ENCODE peak calls at places on chromosomes 4 and X, in ten cellular contexts. Q is cardiac fibroblast; O is effector memory CD4-positive, alpha-beta T cell; R is heart left ventricle; Z is testis; X is HCT116; A is left ventricle myocardium inferior; J is cardiac muscle cell; T is skeletal muscle cell; E is WERI-Rb-1. U is an unnamed sample.

GRCh38 chrX:106783716-106784115 is 18.8 kb upstream of the TBC1D8B start:
- DNase-seq in Q (no peak), O (no peak), R (no peak), Z (no peak), X (no peak), A (no peak), J (no peak), T (no peak), E (no peak), U (no peak)

GRCh38 chr4:140635606-140636005 is 66.8 kb upstream of the UCP1 start:
- DNase-seq in Q (peak), O (no peak), R (peak), Z (peak), X (peak), A (peak), J (peak), T (no peak), E (no peak), U (peak)

GRCh38 chr4:102483120-102483519 is 18.0 kb upstream of the NFKB1 start:
- DNase-seq in Q (no peak), O (no peak), R (no peak), Z (no peak), X (no peak), A (no peak), J (no peak), T (no peak), E (no peak), U (peak)

GRCh38 chrX:126137899-126138298 is 28.2 kb downstream of the DCAF12L2 start:
- DNase-seq in Q (peak), O (no peak), R (no peak), Z (peak), X (no peak), A (no peak), J (no peak), T (no peak), E (no peak), U (no peak)

GRCh38 chr4:111399523-111400135 is 745.6 kb upstream of the FAM241A start:
- DNase-seq in Q (peak), O (no peak), R (peak), Z (no peak), X (no peak), A (no peak), J (no peak), T (peak), E (no peak), U (no peak)

GRCh38 chrX:74104356-74105065 is 199.5 kb upstream of the ZCCHC13 start:
- DNase-seq in Q (no peak), O (no peak), R (no peak), Z (no peak), X (peak), A (no peak), J (no peak), T (no peak), E (no peak), U (no peak)

GRCh38 chrX:11180571-11180970 is 69.4 kb downstream of the HCCS start:
- DNase-seq in Q (peak), O (no peak), R (no peak), Z (no peak), X (no peak), A (no peak), J (no peak), T (no peak), E (no peak), U (peak)

GRCh38 chr4:1045193-1045594 is 33.8 kb downstream of the FGFRL1 start:
- DNase-seq in Q (no peak), O (no peak), R (peak), Z (no peak), X (no peak), A (peak), J (no peak), T (no peak), E (no peak), U (peak)

GRCh38 chr4:177250056-177250696 is 59.5 kb upstream of the NEIL3 start:
- DNase-seq in Q (peak), O (peak), R (peak), Z (peak), X (peak), A (peak), J (peak), T (no peak), E (peak), U (peak)

GRCh38 chrX:124346064-124346876 is at the start of gene SH2D1A:
- DNase-seq in Q (no peak), O (no peak), R (no peak), Z (no peak), X (no peak), A (no peak), J (no peak), T (no peak), E (no peak), U (no peak)

GRCh38 chrX:154490021-154490413 is 412 bp downstream of the SLC10A3 start:
- DNase-seq in Q (peak), O (peak), R (peak), Z (peak), X (no peak), A (no peak), J (peak), T (no peak), E (no peak), U (no peak)

GRCh38 chr4:186936496-186937375 is 213.1 kb upstream of the FAT1 start:
- DNase-seq in Q (peak), O (no peak), R (no peak), Z (no peak), X (peak), A (no peak), J (peak), T (no peak), E (no peak), U (no peak)

GRCh38 chr4:154119317-154119716 is 330.4 kb upstream of the SFRP2 start:
- DNase-seq in Q (peak), O (no peak), R (no peak), Z (no peak), X (no peak), A (no peak), J (no peak), T (no peak), E (no peak), U (no peak)

GRCh38 chr4:53576676-53577372 is 14.5 kb downstream of the LNX1 start:
- DNase-seq in Q (peak), O (no peak), R (no peak), Z (no peak), X (no peak), A (no peak), J (peak), T (no peak), E (no peak), U (no peak)

GRCh38 chrX:110402091-110402854 is 43.6 kb downstream of the RTL9 start:
- DNase-seq in Q (peak), O (no peak), R (peak), Z (no peak), X (no peak), A (peak), J (peak), T (peak), E (no peak), U (no peak)

GRCh38 chrX:3962511-3963350 is 249.3 kb upstream of the PRKX start:
- DNase-seq in Q (peak), O (no peak), R (no peak), Z (no peak), X (no peak), A (no peak), J (peak), T (no peak), E (no peak), U (no peak)

GRCh38 chr4:52926575-52926974 is 64.5 kb downstream of the RASL11B start:
- DNase-seq in Q (no peak), O (no peak), R (no peak), Z (no peak), X (no peak), A (no peak), J (no peak), T (no peak), E (no peak), U (no peak)

GRCh38 chr4:10092481-10093272 is 23.9 kb downstream of the WDR1 start:
- DNase-seq in Q (no peak), O (no peak), R (peak), Z (no peak), X (no peak), A (peak), J (no peak), T (no peak), E (no peak), U (peak)

GRCh38 chr4:186161138-186161537 is 30.2 kb upstream of the CYP4V2 start:
- DNase-seq in Q (no peak), O (no peak), R (no peak), Z (no peak), X (no peak), A (no peak), J (no peak), T (no peak), E (no peak), U (no peak)

GRCh38 chr4:185566425-185566824 is 31.1 kb upstream of the PDLIM3 start:
- DNase-seq in Q (no peak), O (no peak), R (peak), Z (no peak), X (no peak), A (peak), J (peak), T (no peak), E (no peak), U (no peak)

GRCh38 chr4:149493492-149493891 is 322.2 kb downstream of the IQCM start:
- DNase-seq in Q (no peak), O (no peak), R (no peak), Z (no peak), X (no peak), A (no peak), J (no peak), T (no peak), E (no peak), U (no peak)

GRCh38 chrX:151694661-151695582 is at the start of gene PRRG3:
- DNase-seq in Q (no peak), O (no peak), R (no peak), Z (no peak), X (no peak), A (no peak), J (no peak), T (no peak), E (peak), U (no peak)

GRCh38 chrX:151970661-151971060 is 3.8 kb downstream of the GABRE start:
- DNase-seq in Q (peak), O (no peak), R (peak), Z (no peak), X (no peak), A (peak), J (peak), T (peak), E (no peak), U (peak)

GRCh38 chrX:48939417-48940228 is 17.8 kb downstream of the OTUD5 start:
- DNase-seq in Q (no peak), O (no peak), R (no peak), Z (no peak), X (no peak), A (no peak), J (no peak), T (no peak), E (no peak), U (no peak)

GRCh38 chrX:78125148-78125547 is 14.3 kb downstream of the TAF9B start:
- DNase-seq in Q (no peak), O (no peak), R (no peak), Z (no peak), X (no peak), A (no peak), J (no peak), T (no peak), E (no peak), U (no peak)

GRCh38 chrX:136106920-136107534 is 40.3 kb upstream of the FHL1 start:
- DNase-seq in Q (no peak), O (no peak), R (no peak), Z (no peak), X (no peak), A (no peak), J (no peak), T (no peak), E (no peak), U (no peak)

GRCh38 chr4:147780137-147780777 is 48.4 kb downstream of the ARHGAP10 start:
- DNase-seq in Q (no peak), O (no peak), R (peak), Z (no peak), X (no peak), A (peak), J (no peak), T (no peak), E (no peak), U (no peak)

GRCh38 chr4:15836362-15836761 is 58.2 kb downstream of the CD38 start:
- DNase-seq in Q (no peak), O (no peak), R (no peak), Z (no peak), X (peak), A (no peak), J (no peak), T (no peak), E (no peak), U (no peak)

GRCh38 chrX:105297041-105297440 is 76.5 kb upstream of the TEX13A start:
- DNase-seq in Q (peak), O (no peak), R (no peak), Z (no peak), X (no peak), A (no peak), J (no peak), T (no peak), E (no peak), U (no peak)

GRCh38 chr4:67725132-67725531 is 24.2 kb upstream of the UBA6 start:
- DNase-seq in Q (peak), O (no peak), R (no peak), Z (no peak), X (no peak), A (no peak), J (peak), T (peak), E (no peak), U (no peak)

GRCh38 chrX:69508610-69509009 is 4.5 kb downstream of the NALF2 start:
- DNase-seq in Q (no peak), O (no peak), R (no peak), Z (no peak), X (no peak), A (no peak), J (no peak), T (no peak), E (no peak), U (no peak)

GRCh38 chrX:120302434-120302833 is 8.8 kb downstream of the TMEM255A start:
- DNase-seq in Q (no peak), O (no peak), R (no peak), Z (no peak), X (no peak), A (no peak), J (no peak), T (no peak), E (no peak), U (peak)

GRCh38 chr4:72974694-72975487 is 94.6 kb downstream of the COX18 start:
- DNase-seq in Q (peak), O (no peak), R (no peak), Z (no peak), X (no peak), A (no peak), J (peak), T (no peak), E (no peak), U (no peak)

GRCh38 chr4:173181769-173182374 is 13.3 kb downstream of the GALNT7 start:
- DNase-seq in Q (peak), O (no peak), R (no peak), Z (no peak), X (peak), A (no peak), J (peak), T (no peak), E (no peak), U (no peak)

GRCh38 chrX:114344756-114345155 is 239.1 kb upstream of the HTR2C start:
- DNase-seq in Q (peak), O (no peak), R (no peak), Z (no peak), X (peak), A (no peak), J (peak), T (peak), E (no peak), U (no peak)

GRCh38 chr4:79211490-79211889 is 114.4 kb downstream of the NAA11 start:
- DNase-seq in Q (no peak), O (no peak), R (no peak), Z (no peak), X (no peak), A (no peak), J (no peak), T (no peak), E (peak), U (no peak)

GRCh38 chr4:101140228-101140627 is 207.1 kb downstream of the PPP3CA start:
- DNase-seq in Q (no peak), O (no peak), R (no peak), Z (no peak), X (no peak), A (no peak), J (no peak), T (no peak), E (peak), U (no peak)

GRCh38 chrX:3663576-3664290 is 49.7 kb downstream of the PRKX start:
- DNase-seq in Q (no peak), O (no peak), R (peak), Z (no peak), X (no peak), A (no peak), J (no peak), T (no peak), E (no peak), U (no peak)

GRCh38 chr4:136636155-136636554 is 896.1 kb downstream of the PCDH18 start:
- DNase-seq in Q (no peak), O (no peak), R (no peak), Z (no peak), X (no peak), A (no peak), J (no peak), T (no peak), E (no peak), U (no peak)

DNA sequence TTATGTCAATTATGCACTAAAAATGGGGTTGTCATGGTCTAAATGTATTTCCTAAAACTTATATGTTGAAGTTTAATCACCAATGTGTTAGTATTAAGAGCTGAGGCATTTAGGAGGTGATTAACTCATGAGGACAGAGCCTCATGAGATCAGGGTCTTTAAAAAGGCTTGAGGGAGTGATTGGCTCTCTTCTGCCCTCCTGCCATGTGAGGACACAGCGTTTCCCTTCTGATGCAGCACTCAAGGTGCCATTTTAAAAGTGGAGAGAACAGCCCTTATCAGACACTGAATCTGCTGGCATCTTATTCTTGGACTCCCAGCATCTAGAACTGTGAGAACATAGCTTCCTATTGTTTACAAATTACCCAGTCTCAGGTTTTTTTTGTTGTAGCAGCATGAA is 581.7 kb downstream of the KCNIP4 start:
- DNase-seq in Q (no peak), O (no peak), R (no peak), Z (no peak), X (no peak), A (no peak), J (no peak), T (no peak), E (no peak), U (no peak)
- H3K4me3 ChIP-seq in Q (no peak), O (no peak), R (no peak), Z (no peak), X (no peak), A (no peak), J (no peak), T (no peak), E (no peak), U (no peak)

DNA sequence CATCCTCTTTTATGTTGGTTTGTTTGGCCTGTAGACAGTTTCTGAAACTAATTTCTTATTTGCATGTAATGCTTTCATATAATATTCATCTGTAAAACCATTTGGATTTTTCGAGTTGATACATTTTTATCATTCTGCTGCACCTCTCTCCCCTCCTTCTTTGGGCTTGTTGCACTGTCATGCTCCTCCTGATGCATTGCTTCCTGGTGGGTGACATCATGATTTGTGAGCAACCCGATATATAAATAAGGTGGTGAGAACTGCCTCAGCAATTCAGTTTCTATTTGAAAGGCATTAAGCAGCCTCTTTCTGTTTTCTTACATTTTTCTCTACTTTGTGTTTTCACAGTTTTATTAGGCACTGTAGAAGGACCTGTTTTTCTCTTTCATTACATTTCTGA is 515.7 kb downstream of the RPA4 start:
- DNase-seq in Q (peak), O (no peak), R (no peak), Z (no peak), X (no peak), A (no peak), J (peak), T (peak), E (no peak), U (no peak)
- H3K4me3 ChIP-seq in Q (no peak), O (no peak), R (no peak), Z (no peak), X (no peak), A (no peak), J (no peak), T (no peak), E (no peak), U (no peak)

GRCh38 chr4:118954246-118954645 is 65.6 kb downstream of the SYNPO2 start:
- DNase-seq in Q (peak), O (no peak), R (no peak), Z (no peak), X (peak), A (no peak), J (peak), T (no peak), E (no peak), U (no peak)
- H3K4me3 ChIP-seq in Q (no peak), O (no peak), R (no peak), Z (no peak), X (no peak), A (no peak), J (no peak), T (no peak), E (no peak), U (no peak)

DNA sequence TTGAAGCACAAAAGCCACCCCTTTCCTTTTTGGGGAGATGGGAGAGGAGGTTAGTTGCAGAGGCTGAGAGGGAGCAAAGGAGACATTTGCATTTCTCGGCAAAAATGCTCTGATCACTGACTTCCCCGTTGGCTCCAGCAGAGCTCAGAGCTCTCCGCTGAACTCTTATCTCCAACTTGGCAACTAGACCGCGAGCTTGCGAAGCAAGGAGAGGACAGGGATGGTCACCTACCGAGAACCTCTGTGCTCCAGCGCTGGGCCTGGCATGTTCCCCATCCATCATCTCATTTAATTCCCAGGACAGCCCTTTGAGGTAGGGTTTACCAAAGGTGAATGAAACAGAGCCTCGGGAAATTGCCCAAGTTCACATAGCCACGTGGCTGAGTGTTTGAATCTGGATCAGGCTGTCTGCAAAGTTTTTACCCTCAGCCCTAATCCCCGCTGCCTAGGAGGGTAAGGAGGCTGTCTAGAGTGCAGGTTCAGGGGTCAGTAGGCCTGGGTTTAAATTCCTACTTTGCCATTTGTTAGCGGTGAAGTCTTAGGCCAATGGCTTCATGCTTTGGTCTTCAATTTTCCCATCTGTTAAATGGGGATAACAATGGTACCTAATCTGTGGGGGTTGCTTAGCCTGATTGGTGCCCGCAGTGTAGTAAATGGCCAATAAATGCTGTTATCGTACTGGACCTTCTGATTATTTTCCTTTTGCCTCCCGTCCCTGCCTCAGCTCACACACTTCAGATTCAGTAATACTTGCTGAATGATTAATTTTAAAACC is 3.8 kb upstream of the CITED1 start:
- DNase-seq in Q (no peak), O (no peak), R (no peak), Z (no peak), X (no peak), A (no peak), J (peak), T (no peak), E (peak), U (no peak)
- H3K4me3 ChIP-seq in Q (peak), O (no peak), R (peak), Z (peak), X (peak), A (peak), J (peak), T (peak), E (peak), U (no peak)

GRCh38 chrX:28979876-28980275 is 392.6 kb downstream of the IL1RAPL1 start:
- DNase-seq in Q (no peak), O (no peak), R (no peak), Z (no peak), X (no peak), A (no peak), J (no peak), T (no peak), E (no peak), U (no peak)

GRCh38 chrX:28981952-28982351 is 394.7 kb downstream of the IL1RAPL1 start:
- DNase-seq in Q (no peak), O (no peak), R (no peak), Z (no peak), X (no peak), A (no peak), J (no peak), T (no peak), E (no peak), U (no peak)
- H3K4me3 ChIP-seq in Q (no peak), O (no peak), R (no peak), Z (no peak), X (no peak), A (no peak), J (no peak), T (no peak), E (no peak), U (no peak)

U was measured in mucosa of descending colon.